ENCODE peak calls at places on chromosomes 3 and 15, in nine cellular contexts. J, L, C, H, X, O, A, M and Y are unnamed samples.

GRCh38 chr3:108940568-108941285 is 13.0 kb downstream of the GUCA1C start:
- DNase-seq in J (peak; percentile 76), L (no peak), C (no peak), H (no peak), X (no peak), O (no peak), A (no peak), M (no peak), Y (no peak)

GRCh38 chr3:39291903-39292329 is 12.1 kb upstream of the CX3CR1 start:
- DNase-seq in J (peak; percentile 10), L (peak; percentile 35), C (peak; percentile 56), H (peak; percentile 73), X (peak; percentile 42), O (peak; percentile 47), A (peak; percentile 79), M (no peak), Y (no peak)

GRCh38 chr3:140292154-140292553 is 357.2 kb downstream of the CLSTN2 start:
- DNase-seq in J (peak; percentile 70), L (no peak), C (peak; percentile 31), H (no peak), X (no peak), O (no peak), A (no peak), M (no peak), Y (no peak)

GRCh38 chr15:77866186-77866585 is 211.3 kb downstream of the TBC1D2B start:
- DNase-seq in J (no peak), L (no peak), C (no peak), H (peak; percentile 32), X (no peak), O (no peak), A (peak; percentile 48), M (no peak), Y (peak; percentile 82)

GRCh38 chr3:66904816-66905543 is 93.1 kb upstream of the KBTBD8 start:
- DNase-seq in J (no peak), L (no peak), C (no peak), H (no peak), X (no peak), O (no peak), A (no peak), M (no peak), Y (no peak)

GRCh38 chr15:90862964-90863721 is 5.2 kb upstream of the FURIN start:
- DNase-seq in J (no peak), L (peak; percentile 33), C (no peak), H (peak; percentile 77), X (no peak), O (no peak), A (no peak), M (peak; percentile 47), Y (no peak)

GRCh38 chr15:26590673-26591072 is 182.2 kb downstream of the GABRB3 start:
- DNase-seq in J (peak; percentile 1), L (no peak), C (no peak), H (no peak), X (no peak), O (no peak), A (no peak), M (no peak), Y (no peak)

GRCh38 chr15:25378501-25378901 is 60.3 kb downstream of the UBE3A start:
- DNase-seq in J (peak; percentile 40), L (no peak), C (peak; percentile 29), H (no peak), X (no peak), O (no peak), A (no peak), M (no peak), Y (no peak)

GRCh38 chr15:94691169-94691568 is 459.8 kb downstream of the MCTP2 start:
- DNase-seq in J (no peak), L (no peak), C (no peak), H (no peak), X (no peak), O (no peak), A (no peak), M (no peak), Y (no peak)

GRCh38 chr3:76765526-76765925 is 274.4 kb upstream of the ROBO2 start:
- DNase-seq in J (no peak), L (no peak), C (no peak), H (no peak), X (no peak), O (no peak), A (no peak), M (no peak), Y (no peak)

GRCh38 chr3:80733522-80734176 is 965.9 kb upstream of the ROBO1 start:
- DNase-seq in J (peak; percentile 85), L (no peak), C (peak; percentile 95), H (no peak), X (no peak), O (peak; percentile 27), A (no peak), M (no peak), Y (no peak)

GRCh38 chr3:189513281-189514151 is 117.7 kb upstream of the TP63 start:
- DNase-seq in J (no peak), L (no peak), C (no peak), H (no peak), X (no peak), O (no peak), A (no peak), M (no peak), Y (no peak)

GRCh38 chr3:121768452-121768851 is 18.9 kb upstream of the GOLGB1 start:
- DNase-seq in J (no peak), L (no peak), C (no peak), H (no peak), X (no peak), O (no peak), A (no peak), M (no peak), Y (no peak)

GRCh38 chr3:120699333-120699732 is 17.3 kb upstream of the HGD start:
- DNase-seq in J (no peak), L (no peak), C (no peak), H (no peak), X (no peak), O (no peak), A (no peak), M (no peak), Y (no peak)

GRCh38 chr15:36844453-36845094 is 255.8 kb downstream of the MEIS2 start:
- DNase-seq in J (peak; percentile 48), L (no peak), C (peak; percentile 17), H (no peak), X (no peak), O (no peak), A (no peak), M (no peak), Y (no peak)

GRCh38 chr3:51953445-51953844 is 1.7 kb upstream of the GPR62 start:
- DNase-seq in J (peak; percentile 63), L (peak; percentile 71), C (peak; percentile 72), H (no peak), X (no peak), O (no peak), A (no peak), M (peak; percentile 52), Y (no peak)

GRCh38 chr15:90200534-90201139 is 493 bp upstream of the SEMA4B start:
- DNase-seq in J (no peak), L (no peak), C (no peak), H (no peak), X (no peak), O (no peak), A (no peak), M (no peak), Y (no peak)

DNA sequence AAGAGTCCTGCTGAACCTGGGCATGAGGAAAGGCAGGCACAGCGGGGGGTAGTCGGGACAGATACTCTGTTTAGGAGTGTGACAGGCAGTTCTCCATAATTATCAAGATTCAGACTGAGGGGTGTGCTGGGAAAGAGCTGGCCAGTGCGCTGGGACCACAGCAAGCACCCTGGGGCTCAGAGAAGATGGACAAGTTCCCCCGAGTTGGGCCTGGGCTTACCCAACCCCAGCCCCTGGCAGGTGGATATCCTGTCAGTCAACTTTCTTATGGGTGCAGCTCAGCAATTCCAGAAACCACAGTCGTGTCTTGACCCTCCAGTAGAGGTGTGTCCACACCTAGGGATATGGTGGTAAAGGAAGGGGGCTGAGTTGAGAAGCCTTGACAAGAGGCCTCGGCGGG is 49.2 kb upstream of the PRR20G start:
- DNase-seq in J (no peak), L (no peak), C (no peak), H (no peak), X (no peak), O (no peak), A (no peak), M (no peak), Y (no peak)
- TF ChIP-seq CTCF in J (no peak), L (no peak), C (no peak), H (no peak), X (no peak), O (no peak), A (no peak), M (no peak), Y (no peak)

GRCh38 chr3:167188592-167188991 is 191.5 kb downstream of the ZBBX start:
- DNase-seq in J (no peak), L (no peak), C (no peak), H (no peak), X (no peak), O (no peak), A (no peak), M (no peak), Y (no peak)

GRCh38 chr3:167187211-167187610 is 192.9 kb downstream of the ZBBX start:
- DNase-seq in J (no peak), L (no peak), C (no peak), H (no peak), X (no peak), O (no peak), A (no peak), M (no peak), Y (no peak)

DNA sequence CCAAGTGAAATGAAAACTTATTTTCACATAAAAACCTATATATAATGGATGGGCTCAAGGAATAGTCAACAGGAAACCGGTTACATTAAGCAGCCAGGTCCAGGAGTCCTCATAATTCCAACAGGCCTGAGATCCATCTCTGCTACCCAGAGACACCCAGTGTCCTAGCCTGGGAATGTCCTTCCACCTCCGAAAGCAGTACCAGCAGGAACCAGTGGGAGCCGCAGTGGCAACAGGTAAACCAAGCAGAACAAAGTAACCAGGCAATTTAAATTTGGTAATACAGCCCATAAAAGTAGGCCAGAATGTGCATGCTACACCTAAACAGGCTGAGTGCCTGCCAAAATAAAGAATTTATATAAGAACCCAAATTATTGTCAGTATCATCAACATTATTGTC is 195.6 kb downstream of the ZBBX start:
- DNase-seq in J (no peak), L (no peak), C (no peak), H (no peak), X (no peak), O (no peak), A (no peak), M (no peak), Y (no peak)
- TF ChIP-seq CTCF in J (no peak), L (no peak), C (no peak), H (no peak), X (no peak), O (no peak), A (no peak), M (no peak), Y (no peak)

DNA sequence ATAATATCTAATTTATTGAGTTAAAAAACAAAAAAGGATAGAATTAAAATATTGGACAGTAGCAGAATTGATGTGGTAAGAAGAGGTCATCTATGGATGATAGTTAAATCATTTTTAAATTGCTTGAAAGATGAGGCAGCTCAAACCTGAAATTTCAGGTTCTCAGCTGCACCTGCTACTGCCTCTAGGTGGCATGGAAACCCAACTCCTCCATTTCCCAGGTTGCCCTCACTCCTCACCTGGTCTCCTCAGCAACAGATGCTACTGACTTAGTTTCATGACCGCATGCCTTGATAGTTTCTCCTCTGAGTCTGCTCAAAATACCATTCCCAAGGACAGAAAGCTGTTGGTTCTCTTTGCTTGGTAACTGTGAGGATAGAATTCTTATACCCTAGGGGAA is 148.1 kb downstream of the ABHD5 start:
- DNase-seq in J (no peak), L (no peak), C (no peak), H (no peak), X (no peak), O (no peak), A (no peak), M (no peak), Y (no peak)
- TF ChIP-seq CTCF in J (no peak), L (peak; percentile 30), C (no peak), H (peak; percentile 5), X (no peak), O (peak; percentile 40), A (no peak), M (peak; percentile 4), Y (peak; percentile 30)

GRCh38 chr15:51184637-51185036 is 89.9 kb upstream of the TNFAIP8L3 start:
- DNase-seq in J (no peak), L (no peak), C (no peak), H (no peak), X (no peak), O (no peak), A (no peak), M (no peak), Y (no peak)
- TF ChIP-seq CTCF in J (no peak), L (no peak), C (no peak), H (no peak), X (no peak), O (no peak), A (no peak), M (no peak), Y (no peak)